ENCODE peak calls at places on chromosome 19, in nine cellular contexts. W is posterior vena cava; S is GM04504; G is LHCN-M2; Z is NCI-H748 treated with DMSO at 0.1 percent for 48 hours; I is neural crest cell; L is A172; P is K562; J is CD8-positive, alpha-beta memory T cell. C is an unnamed sample.

GRCh38 chr19:51365211-51366049 is 758 bp downstream of the ETFB start:
- DNase-seq in W (no peak), S (no peak), G (peak; percentile 54), Z (no peak), I (no peak), L (no peak), P (peak; percentile 49), J (peak; percentile 43), C (no peak)

GRCh38 chr19:15836345-15836594 is 20.8 kb upstream of the OR10H1 start:
- DNase-seq in W (no peak), S (peak; percentile 1), G (no peak), Z (no peak), I (no peak), L (no peak), P (no peak), J (peak; percentile 82), C (no peak)

GRCh38 chr19:5837768-5838364 is 1.6 kb downstream of the FUT6 start:
- DNase-seq in W (no peak), S (no peak), G (no peak), Z (no peak), I (no peak), L (no peak), P (no peak), J (no peak), C (no peak)

GRCh38 chr19:7489609-7490044 is 792 bp upstream of the PEX11G start:
- DNase-seq in W (no peak), S (no peak), G (no peak), Z (no peak), I (no peak), L (no peak), P (no peak), J (no peak), C (no peak)

GRCh38 chr19:38055040-38055439 is 148.0 kb downstream of the SIPA1L3 start:
- DNase-seq in W (no peak), S (no peak), G (no peak), Z (no peak), I (no peak), L (no peak), P (no peak), J (no peak), C (no peak)

GRCh38 chr19:18635831-18636182 is 1.0 kb upstream of the KLHL26 start:
- DNase-seq in W (no peak), S (no peak), G (no peak), Z (no peak), I (no peak), L (no peak), P (no peak), J (no peak), C (no peak)

GRCh38 chr19:32166238-32166637 is 179.2 kb upstream of the ZNF507 start:
- DNase-seq in W (no peak), S (no peak), G (no peak), Z (no peak), I (no peak), L (no peak), P (no peak), J (no peak), C (no peak)

GRCh38 chr19:29665826-29666633 is 769 bp downstream of the PLEKHF1 start:
- DNase-seq in W (peak; percentile 90), S (no peak), G (peak; percentile 38), Z (no peak), I (no peak), L (no peak), P (no peak), J (no peak), C (no peak)

GRCh38 chr19:39802958-39803357 is 24.3 kb downstream of the LEUTX start:
- DNase-seq in W (no peak), S (no peak), G (peak; percentile 37), Z (no peak), I (no peak), L (no peak), P (no peak), J (no peak), C (no peak)

GRCh38 chr19:4744451-4745170 is 21.0 kb upstream of the DPP9 start:
- DNase-seq in W (no peak), S (peak; percentile 86), G (peak; percentile 91), Z (no peak), I (no peak), L (peak; percentile 89), P (peak; percentile 45), J (no peak), C (no peak)

GRCh38 chr19:24141612-24142011 is 54.6 kb downstream of the ZNF254 start:
- DNase-seq in W (no peak), S (no peak), G (no peak), Z (no peak), I (no peak), L (no peak), P (no peak), J (no peak), C (no peak)

GRCh38 chr19:6185825-6186193 is 50.3 kb downstream of the ACSBG2 start:
- DNase-seq in W (no peak), S (no peak), G (no peak), Z (no peak), I (no peak), L (no peak), P (no peak), J (no peak), C (no peak)

GRCh38 chr19:13872695-13873389 is 4.1 kb upstream of the NANOS3 start:
- DNase-seq in W (no peak), S (no peak), G (no peak), Z (no peak), I (peak; percentile 46), L (no peak), P (peak; percentile 92), J (peak; percentile 46), C (peak; percentile 12)

GRCh38 chr19:7862413-7862951 is 11.7 kb downstream of the PRR36 start:
- DNase-seq in W (no peak), S (no peak), G (no peak), Z (no peak), I (peak; percentile 88), L (no peak), P (peak; percentile 98), J (peak; percentile 68), C (no peak)

GRCh38 chr19:54893406-54893805 is 12.5 kb upstream of the NCR1 start:
- DNase-seq in W (no peak), S (no peak), G (no peak), Z (no peak), I (no peak), L (peak; percentile 71), P (no peak), J (no peak), C (no peak)